ENCODE peak calls at places on chromosomes 4 and X, in nine cellular contexts. B, U, Q, A, X, T, Y, F and K are unnamed samples.

GRCh38 chr4:137892134-137892533 is 350.0 kb downstream of the SLC7A11 start:
- DNase-seq in T (no peak), Y (no peak), U (peak; percentile 78), X (no peak), Q (no peak), A (no peak), F (no peak), B (no peak), K (no peak)

GRCh38 chr4:8865681-8866310 is 5.8 kb downstream of the HMX1 start:
- DNase-seq in A (no peak), Q (no peak), B (no peak), X (no peak), U (no peak), F (no peak), T (no peak), Y (no peak), K (no peak)

GRCh38 chr4:120939693-120940092 is 17.2 kb upstream of the PRDM5 start:
- DNase-seq in B (no peak), A (no peak), T (no peak), Y (no peak), Q (no peak), X (no peak), F (no peak), U (no peak), K (no peak)

GRCh38 chr4:8215001-8215427 is 15.9 kb downstream of the SH3TC1 start:
- DNase-seq in U (peak; percentile 84), Q (no peak), X (peak; percentile 56), A (peak; percentile 69), F (no peak), B (no peak), Y (no peak), T (no peak), K (no peak)

GRCh38 chr4:89737888-89738287 is 99.1 kb downstream of the SNCA start:
- DNase-seq in X (peak; percentile 21), F (no peak), T (no peak), A (no peak), U (no peak), Y (peak; percentile 69), Q (no peak), B (no peak), K (peak; percentile 44)

GRCh38 chrX:71067079-71067478 is 1.1 kb downstream of the SNX12 start:
- DNase-seq in Y (no peak), Q (no peak), A (no peak), B (no peak), T (no peak), U (no peak), F (no peak), X (no peak), K (no peak)

GRCh38 chrX:43663173-43663572 is 7.1 kb downstream of the MAOA start:
- DNase-seq in A (no peak), B (no peak), F (no peak), X (no peak), Y (no peak), U (no peak), Q (no peak), T (no peak), K (no peak)

GRCh38 chr4:1364217-1364616 is 17.2 kb downstream of the UVSSA start:
- DNase-seq in Y (no peak), T (no peak), B (no peak), A (no peak), Q (no peak), U (no peak), X (no peak), F (no peak), K (no peak)

GRCh38 chrX:10441464-10441863 is 178.9 kb downstream of the MID1 start:
- DNase-seq in A (no peak), T (no peak), B (no peak), F (no peak), X (no peak), Q (no peak), Y (no peak), U (no peak), K (no peak)

GRCh38 chr4:10063544-10064300 is 42.4 kb upstream of the SLC2A9 start:
- DNase-seq in U (peak; percentile 70), A (no peak), X (no peak), T (peak; percentile 24), Q (peak; percentile 73), B (no peak), Y (peak; percentile 57), F (no peak), K (peak; percentile 8)

GRCh38 chr4:52241916-52242315 is 190.8 kb downstream of the SPATA18 start:
- DNase-seq in Q (no peak), U (no peak), B (no peak), X (no peak), T (no peak), A (no peak), F (no peak), Y (no peak), K (no peak)

GRCh38 chrX:11267311-11267910 is 25.8 kb upstream of the AMELX start:
- DNase-seq in T (no peak), U (no peak), Q (no peak), X (no peak), A (no peak), B (no peak), F (no peak), Y (no peak), K (no peak)

GRCh38 chr4:151322565-151322964 is 2.8 kb downstream of the SH3D19 start:
- DNase-seq in T (no peak), Y (no peak), F (no peak), B (no peak), A (no peak), U (no peak), X (no peak), Q (no peak), K (no peak)

GRCh38 chrX:150774798-150775568 is 81.8 kb downstream of the MTMR1 start:
- DNase-seq in Y (no peak), X (no peak), A (no peak), B (no peak), Q (no peak), T (no peak), F (no peak), U (no peak), K (no peak)

GRCh38 chrX:13452283-13452682 is 117.1 kb upstream of the EGFL6 start:
- DNase-seq in Y (no peak), U (no peak), A (no peak), T (no peak), Q (no peak), F (no peak), X (no peak), B (no peak), K (no peak)

GRCh38 chrX:118497180-118497814 is 1.7 kb downstream of the DOCK11 start:
- DNase-seq in F (no peak), Q (no peak), Y (peak; percentile 48), U (no peak), B (peak; percentile 26), X (peak; percentile 3), A (no peak), T (no peak), K (peak; percentile 64)

GRCh38 chr4:35541888-35542213 is 702.5 kb downstream of the ARAP2 start:
- DNase-seq in T (no peak), X (no peak), B (no peak), F (no peak), U (no peak), Q (no peak), A (no peak), Y (no peak), K (no peak)

GRCh38 chrX:9928083-9928482 is 39.1 kb upstream of the CLDN34 start:
- DNase-seq in T (no peak), Y (no peak), Q (no peak), F (no peak), B (no peak), U (peak; percentile 13), A (no peak), X (peak; percentile 61), K (no peak)

GRCh38 chrX:43868791-43869190 is 13.5 kb downstream of the MAOB start:
- DNase-seq in U (peak; percentile 0), Y (no peak), A (no peak), F (no peak), T (no peak), Q (no peak), B (no peak), X (no peak), K (no peak)